ENCODE peak calls at places on chromosomes 13 and 19, in eight cellular contexts. R is GDM1, I is pancreas, N is Karpas-422, E is cardiac fibroblast, C is NCI-H748 treated with DMSO at 0.1 percent for 48 hours, K is NCI-H774, W is bronchial epithelial cell. L is an unnamed sample.

GRCh38 chr13:112928958-112929777 is 39.8 kb upstream of the MCF2L start:
- DNase-seq in R (peak; percentile 55), I (no peak), N (no peak), E (peak; percentile 60), C (peak; percentile 84), K (no peak), W (peak; percentile 20), L (no peak)

GRCh38 chr19:5103061-5103701 is 134.3 kb downstream of the KDM4B start:
- DNase-seq in R (no peak), I (peak; percentile 82), N (no peak), E (peak; percentile 55), C (no peak), K (no peak), W (no peak), L (no peak)

GRCh38 chr19:46660601-46661019 is 372 bp downstream of the DACT3 start:
- DNase-seq in R (no peak), I (no peak), N (no peak), E (no peak), C (no peak), K (no peak), W (no peak), L (no peak)

GRCh38 chr13:24076124-24076523 is 84.4 kb upstream of the SPATA13 start:
- DNase-seq in R (no peak), I (no peak), N (no peak), E (no peak), C (no peak), K (no peak), W (no peak), L (no peak)

GRCh38 chr19:30755581-30755980 is 383.4 kb downstream of the ZNF536 start:
- DNase-seq in R (no peak), I (no peak), N (no peak), E (no peak), C (no peak), K (no peak), W (no peak), L (no peak)

GRCh38 chr19:6248856-6249255 is 30.9 kb downstream of the MLLT1 start:
- DNase-seq in R (no peak), I (no peak), N (no peak), E (no peak), C (no peak), K (no peak), W (no peak), L (no peak)

GRCh38 chr13:84571264-84571663 is 689.0 kb upstream of the SLITRK1 start:
- DNase-seq in R (peak; percentile 25), I (no peak), N (no peak), E (no peak), C (no peak), K (no peak), W (peak; percentile 1), L (peak; percentile 10)

GRCh38 chr19:16039081-16039480 is 37.2 kb upstream of the TPM4 start:
- DNase-seq in R (no peak), I (no peak), N (no peak), E (no peak), C (no peak), K (no peak), W (no peak), L (no peak)

GRCh38 chr19:12720851-12721655 is 2.7 kb downstream of the TNPO2 start:
- DNase-seq in R (no peak), I (peak; percentile 67), N (peak; percentile 55), E (peak; percentile 35), C (no peak), K (no peak), W (no peak), L (no peak)

GRCh38 chr19:52734340-52734892 is 428 bp downstream of the ZNF611 start:
- DNase-seq in R (no peak), I (peak; percentile 65), N (peak; percentile 70), E (peak; percentile 11), C (no peak), K (no peak), W (no peak), L (no peak)

GRCh38 chr13:44188257-44188656 is 185.4 kb upstream of the SERP2 start:
- DNase-seq in R (no peak), I (no peak), N (no peak), E (no peak), C (no peak), K (no peak), W (peak; percentile 99), L (no peak)

GRCh38 chr19:2428027-2428690 is 773 bp upstream of the TIMM13 start:
- DNase-seq in R (no peak), I (peak; percentile 67), N (no peak), E (no peak), C (no peak), K (peak; percentile 1), W (peak; percentile 10), L (no peak)

GRCh38 chr13:92433963-92434362 is 792.6 kb upstream of the GPC6 start:
- DNase-seq in R (no peak), I (no peak), N (no peak), E (no peak), C (no peak), K (no peak), W (no peak), L (no peak)

GRCh38 chr13:24742294-24742693 is 21.7 kb upstream of the RNF17 start:
- DNase-seq in R (no peak), I (no peak), N (no peak), E (peak; percentile 46), C (no peak), K (no peak), W (peak; percentile 61), L (no peak)

GRCh38 chr13:110921695-110922094 is 6.8 kb upstream of the ANKRD10 start:
- DNase-seq in R (no peak), I (no peak), N (no peak), E (no peak), C (no peak), K (no peak), W (no peak), L (no peak)

GRCh38 chr13:108269601-108270328 is at the start of gene TNFSF13B:
- DNase-seq in R (peak; percentile 14), I (peak; percentile 78), N (peak; percentile 69), E (peak; percentile 48), C (no peak), K (no peak), W (no peak), L (peak; percentile 68)

GRCh38 chr13:106449096-106449495 is 86.4 kb downstream of the EFNB2 start:
- DNase-seq in R (no peak), I (no peak), N (no peak), E (no peak), C (no peak), K (no peak), W (no peak), L (no peak)

GRCh38 chr13:111644750-111645149 is 324.3 kb downstream of the TEX29 start:
- DNase-seq in R (no peak), I (no peak), N (no peak), E (no peak), C (no peak), K (no peak), W (no peak), L (no peak)

GRCh38 chr19:2250765-2251576 is 1.8 kb downstream of the AMH start:
- DNase-seq in R (no peak), I (peak; percentile 64), N (no peak), E (no peak), C (no peak), K (no peak), W (no peak), L (no peak)

GRCh38 chr13:32636711-32637110 is 50.5 kb downstream of the PDS5B start:
- DNase-seq in R (no peak), I (no peak), N (no peak), E (no peak), C (no peak), K (no peak), W (no peak), L (no peak)

GRCh38 chr19:23882493-23882892 is 32.2 kb upstream of the ZNF726 start:
- DNase-seq in R (no peak), I (no peak), N (no peak), E (no peak), C (peak; percentile 48), K (no peak), W (no peak), L (peak; percentile 20)

GRCh38 chr19:18229915-18230314 is 3.7 kb upstream of the PDE4C start:
- DNase-seq in R (no peak), I (no peak), N (no peak), E (no peak), C (no peak), K (no peak), W (no peak), L (no peak)

GRCh38 chr19:46728208-46728607 is 11.3 kb upstream of the PRKD2 start:
- DNase-seq in R (no peak), I (no peak), N (no peak), E (no peak), C (no peak), K (no peak), W (no peak), L (no peak)

GRCh38 chr19:21233691-21234090 is 91.9 kb downstream of the ZNF431 start:
- DNase-seq in R (no peak), I (no peak), N (no peak), E (no peak), C (no peak), K (no peak), W (peak; percentile 51), L (no peak)

GRCh38 chr19:10717054-10717355 is 874 bp upstream of the DNM2 start:
- DNase-seq in R (no peak), I (no peak), N (no peak), E (no peak), C (no peak), K (no peak), W (no peak), L (no peak)

GRCh38 chr13:35474551-35474950 is 1.9 kb downstream of the MAB21L1 start:
- DNase-seq in R (no peak), I (no peak), N (no peak), E (no peak), C (no peak), K (no peak), W (no peak), L (no peak)

GRCh38 chr13:113091211-113091771 is 14.3 kb upstream of the F7 start:
- DNase-seq in R (no peak), I (peak; percentile 51), N (no peak), E (no peak), C (no peak), K (no peak), W (no peak), L (no peak)

GRCh38 chr13:104196611-104197010 is 1130.4 kb upstream of the SLC10A2 start:
- DNase-seq in R (no peak), I (no peak), N (no peak), E (no peak), C (no peak), K (no peak), W (no peak), L (peak; percentile 51)

GRCh38 chr13:98584668-98585397 is 7.9 kb upstream of the STK24 start:
- DNase-seq in R (no peak), I (no peak), N (no peak), E (peak; percentile 29), C (no peak), K (no peak), W (peak; percentile 84), L (no peak)

GRCh38 chr13:32746474-32746873 is 160.2 kb downstream of the PDS5B start:
- DNase-seq in R (no peak), I (no peak), N (no peak), E (no peak), C (no peak), K (no peak), W (no peak), L (no peak)

GRCh38 chr13:37495046-37495445 is 103.5 kb downstream of the POSTN start:
- DNase-seq in R (no peak), I (no peak), N (no peak), E (peak; percentile 38), C (no peak), K (no peak), W (peak; percentile 69), L (no peak)

GRCh38 chr13:106581268-106581667 is 13.3 kb upstream of the ARGLU1 start:
- DNase-seq in R (no peak), I (no peak), N (no peak), E (no peak), C (no peak), K (no peak), W (no peak), L (no peak)

GRCh38 chr13:106867249-106867648 is 299.3 kb upstream of the ARGLU1 start:
- DNase-seq in R (no peak), I (no peak), N (no peak), E (no peak), C (no peak), K (no peak), W (no peak), L (no peak)

GRCh38 chr19:4327252-4327876 is 11.3 kb downstream of the STAP2 start:
- DNase-seq in R (no peak), I (no peak), N (peak; percentile 57), E (peak; percentile 67), C (no peak), K (no peak), W (no peak), L (peak; percentile 86)

L was measured in NAMALWA.